ENCODE peak calls at places on chromosomes 16 and 17, in ten cellular contexts. R is breast epithelium, F is H1, X is esophagus muscularis mucosa, N is suprapubic skin, D is GM12878, O is prostate gland, C is sigmoid colon, S is stomach, E is HCT116. I is an unnamed sample.

GRCh38 chr16:13767215-13767614 is 152.7 kb upstream of the ERCC4 start:
- DNase-seq in R (no peak), F (no peak), X (no peak), N (no peak), D (no peak), O (no peak), C (no peak), S (no peak), E (no peak), I (no peak)

GRCh38 chr17:46962374-46962790 is 16.7 kb downstream of the RPRML start:
- DNase-seq in R (no peak), F (no peak), X (no peak), N (no peak), D (no peak), O (no peak), C (no peak), S (no peak), E (no peak), I (no peak)

GRCh38 chr17:39485555-39485954 is 24.3 kb downstream of the CDK12 start:
- DNase-seq in R (no peak), F (no peak), X (no peak), N (no peak), D (no peak), O (no peak), C (no peak), S (no peak), E (peak; percentile 15), I (no peak)

GRCh38 chr16:81497690-81498089 is 53.1 kb downstream of the CMIP start:
- DNase-seq in R (no peak), F (no peak), X (no peak), N (no peak), D (no peak), O (no peak), C (no peak), S (no peak), E (no peak), I (no peak)

GRCh38 chr17:66326476-66327047 is 24.1 kb downstream of the PRKCA start:
- DNase-seq in R (no peak), F (no peak), X (no peak), N (no peak), D (no peak), O (no peak), C (no peak), S (no peak), E (no peak), I (no peak)

GRCh38 chr17:29116652-29117439 is 63.4 kb downstream of the MYO18A start:
- DNase-seq in R (peak; percentile 69), F (peak; percentile 57), X (peak; percentile 93), N (peak; percentile 90), D (peak; percentile 5), O (peak; percentile 54), C (peak; percentile 87), S (peak; percentile 82), E (no peak), I (peak; percentile 76)

GRCh38 chr16:89038221-89038721 is 55.4 kb upstream of the ACSF3 start:
- DNase-seq in R (no peak), F (no peak), X (no peak), N (no peak), D (no peak), O (no peak), C (no peak), S (no peak), E (no peak), I (no peak)

GRCh38 chr17:21279582-21279981 is 4.9 kb upstream of the MAP2K3 start:
- DNase-seq in R (no peak), F (no peak), X (no peak), N (no peak), D (no peak), O (no peak), C (no peak), S (no peak), E (no peak), I (no peak)

DNA sequence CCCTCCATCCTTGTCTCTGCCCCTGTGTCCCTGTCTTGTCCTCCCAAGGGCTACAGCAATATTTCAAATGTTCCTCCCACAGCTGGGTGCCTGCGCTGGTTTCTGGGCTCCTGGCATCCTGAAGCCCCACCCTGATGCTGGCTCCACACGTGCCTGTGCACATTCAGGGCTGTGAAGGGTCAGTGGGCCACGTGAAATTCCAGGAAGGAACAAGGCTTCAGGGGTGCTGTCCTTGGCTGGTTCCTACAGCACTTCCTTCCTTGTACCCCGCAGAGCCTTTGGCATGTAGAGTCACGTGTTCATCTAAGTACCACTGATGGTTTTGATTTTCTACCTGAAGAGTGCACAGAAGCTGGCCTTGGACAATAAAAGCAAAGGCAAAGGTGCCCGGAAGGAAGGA is 57.7 kb upstream of the NLK start:
- DNase-seq in R (no peak), F (no peak), X (no peak), N (no peak), D (no peak), O (no peak), C (no peak), S (no peak), E (no peak), I (no peak)
- H3K27ac ChIP-seq in R (peak overlapping the region; percentile 63), F (no peak overlapping the region), X (peak overlapping the region; percentile 50), N (no peak overlapping the region), D (no peak overlapping the region), O (no peak overlapping the region), C (no peak overlapping the region), S (no peak overlapping the region), E (no peak overlapping the region), I (no peak overlapping the region)

GRCh38 chr17:45262516-45263476 is 902 bp upstream of the SPATA32 start:
- DNase-seq in R (no peak), F (no peak), X (no peak), N (no peak), D (no peak), O (peak; percentile 49), C (peak; percentile 69), S (no peak), E (no peak), I (no peak)

GRCh38 chr17:45264988-45265387 is 3.1 kb upstream of the SPATA32 start:
- DNase-seq in R (no peak), F (no peak), X (no peak), N (no peak), D (no peak), O (no peak), C (no peak), S (no peak), E (no peak), I (no peak)

GRCh38 chr17:45263477-45263860 is 1.6 kb upstream of the SPATA32 start:
- DNase-seq in R (no peak), F (no peak), X (no peak), N (no peak), D (no peak), O (no peak), C (no peak), S (no peak), E (no peak), I (no peak)

GRCh38 chr17:45265823-45266222 is 3.9 kb upstream of the SPATA32 start:
- DNase-seq in R (no peak), F (no peak), X (no peak), N (no peak), D (no peak), O (no peak), C (no peak), S (no peak), E (no peak), I (no peak)

DNA sequence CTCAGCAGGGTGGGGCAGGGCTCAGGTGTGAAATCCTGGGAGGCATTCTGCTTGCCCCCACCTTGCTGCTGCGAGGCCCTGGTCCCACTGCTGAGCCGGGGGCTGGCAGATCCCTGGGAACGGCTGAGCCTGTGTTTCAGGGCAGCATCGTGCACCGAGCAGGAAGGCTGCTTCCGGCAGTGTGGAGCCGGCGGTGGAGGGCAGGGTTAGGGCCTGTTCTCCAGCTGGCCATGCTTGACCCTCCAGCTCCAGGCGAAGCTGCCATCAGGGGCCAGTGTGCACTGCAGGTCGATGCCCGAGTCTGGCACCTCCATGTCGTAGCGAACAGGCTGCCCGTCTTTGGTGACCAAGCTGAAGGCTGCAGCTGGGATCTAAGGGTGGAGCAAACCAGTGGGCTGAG is 2.5 kb upstream of the SPATA32 start:
- DNase-seq in R (no peak), F (no peak), X (no peak), N (no peak), D (no peak), O (no peak), C (no peak), S (no peak), E (no peak), I (no peak)
- TF ChIP-seq POLR2AphosphoS5 in R (no peak), F (no peak), X (no peak), N (no peak), D (no peak), O (no peak), C (no peak), S (no peak), E (no peak), I (no peak)

DNA sequence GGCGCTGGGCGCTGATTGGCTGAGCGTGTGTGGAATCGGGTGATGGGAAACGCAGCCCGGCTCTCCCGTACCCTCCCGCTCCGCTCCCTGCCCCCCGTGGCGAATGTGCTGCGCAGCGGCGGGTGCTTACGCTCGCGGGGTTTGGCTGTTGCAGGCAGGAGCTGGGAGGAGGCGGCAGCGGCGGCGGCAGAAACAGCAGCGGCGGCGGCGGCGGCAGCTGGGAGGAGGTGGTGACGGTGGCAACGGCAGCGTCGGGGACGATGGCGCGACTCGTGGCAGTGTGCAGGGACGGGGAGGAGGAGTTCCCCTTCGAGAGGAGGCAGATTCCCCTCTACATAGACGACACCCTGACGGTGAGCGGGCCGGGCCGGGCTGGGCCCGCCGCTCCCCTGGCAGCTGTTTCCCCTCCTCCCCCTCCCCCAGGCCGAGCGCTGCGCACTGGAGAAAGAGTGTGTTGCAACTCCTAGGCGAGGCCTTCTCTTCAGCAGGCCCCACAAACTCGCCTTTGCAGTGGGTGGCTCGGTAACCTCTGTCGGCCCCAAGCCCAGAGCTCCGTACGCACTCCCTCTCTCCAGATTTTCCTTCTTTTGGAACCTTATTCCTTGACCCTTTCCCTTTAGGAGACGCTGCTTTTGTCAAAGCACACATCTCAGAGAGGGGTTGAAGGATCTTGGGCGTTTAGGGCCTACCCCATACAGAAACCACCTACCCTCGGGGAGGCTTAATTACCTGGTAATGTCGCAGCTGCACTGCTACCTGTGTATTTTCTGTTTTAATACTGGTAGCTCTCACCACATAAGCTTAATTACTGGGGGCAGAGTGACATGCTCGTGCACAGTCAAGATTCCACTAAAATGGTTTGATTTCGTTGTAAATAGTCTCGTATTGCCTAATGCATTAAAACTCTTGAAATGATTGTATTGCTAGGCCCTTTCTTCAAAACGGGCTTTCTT is 1.0 kb downstream of the GGNBP2 start:
- DNase-seq in R (peak; percentile 99), F (peak; percentile 94), X (no peak), N (peak; percentile 98), D (peak; percentile 82), O (peak; percentile 96), C (peak; percentile 99), S (peak; percentile 97), E (peak; percentile 93), I (peak; percentile 97)
- TF ChIP-seq CTCF in R (no peak), F (no peak), X (no peak), N (no peak), D (peak; percentile 1), O (no peak), C (no peak), S (no peak), E (no peak), I (no peak)

DNA sequence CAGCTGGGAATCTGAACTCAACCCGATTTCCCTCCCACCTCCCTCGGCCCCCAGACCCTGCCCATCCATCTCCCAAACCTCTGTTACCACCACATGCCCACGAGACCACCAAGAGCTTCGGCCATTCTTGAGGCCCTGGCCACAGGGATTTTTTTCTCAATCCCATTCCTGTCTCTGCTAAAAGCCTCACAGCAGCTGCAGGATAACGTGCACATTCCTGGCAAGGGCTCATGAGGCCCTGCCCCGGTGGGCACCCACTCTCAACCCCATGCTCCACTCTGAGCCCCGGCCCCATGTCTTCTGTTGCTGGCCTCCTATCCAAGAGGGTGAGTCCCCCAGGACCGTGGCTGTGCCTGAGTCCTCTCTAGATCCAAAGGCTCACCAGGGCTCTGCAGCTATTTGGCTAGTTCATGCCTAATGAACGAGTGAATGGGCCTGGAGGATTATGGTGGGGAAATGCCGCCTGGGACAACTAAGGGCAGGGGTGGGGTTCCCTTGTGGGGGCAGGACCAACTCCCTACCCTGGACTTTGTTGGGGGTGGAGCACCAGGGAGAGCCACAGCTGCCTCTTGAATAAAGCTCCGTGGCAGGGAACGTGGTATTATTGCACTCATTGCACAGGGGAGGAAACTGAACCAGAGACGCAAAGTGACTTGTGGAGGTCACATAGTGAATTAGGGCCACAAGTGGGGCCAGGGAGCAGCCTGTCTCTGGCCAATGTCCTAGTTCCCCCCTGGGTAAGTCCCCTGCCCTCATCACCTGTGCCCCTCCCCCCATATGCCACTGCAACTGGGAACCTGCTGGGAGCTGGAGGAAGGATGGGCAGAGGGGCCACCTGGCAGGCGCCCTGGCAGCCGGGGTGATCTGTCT is 113.8 kb upstream of the SMURF2 start:
- DNase-seq in R (no peak), F (no peak), X (no peak), N (peak; percentile 72), D (no peak), O (no peak), C (no peak), S (no peak), E (no peak), I (no peak)
- H3K27ac ChIP-seq in R (peak overlapping the region; percentile 1), F (no peak overlapping the region), X (no peak overlapping the region), N (no peak overlapping the region), D (no peak overlapping the region), O (no peak overlapping the region), C (no peak overlapping the region), S (no peak overlapping the region), E (no peak overlapping the region), I (no peak overlapping the region)

I was measured in HL-60.